ENCODE peak calls at places on chromosome 22, in seven cellular contexts. A is right lobe of liver, O is spleen, Q is IMR-90, U is Peyer's patch, R is esophagus squamous epithelium, I is tibial nerve. V is an unnamed sample.

GRCh38 chr22:50737728-50738648 is at the start of gene ACR:
- DNase-seq in A (no peak), O (peak; percentile 54), Q (no peak), U (peak; percentile 29), R (no peak), I (no peak), V (peak; percentile 45)

GRCh38 chr22:36773935-36774334 is 2.0 kb downstream of the IFT27 start:
- DNase-seq in A (no peak), O (no peak), Q (peak; percentile 49), U (no peak), R (no peak), I (no peak), V (no peak)

GRCh38 chr22:35328472-35328885 is 28.8 kb downstream of the TOM1 start:
- DNase-seq in A (peak; percentile 97), O (peak; percentile 88), Q (no peak), U (no peak), R (no peak), I (no peak), V (peak; percentile 87)

GRCh38 chr22:19503869-19504268 is 20.3 kb downstream of the CLDN5 start:
- DNase-seq in A (no peak), O (no peak), Q (no peak), U (no peak), R (no peak), I (no peak), V (no peak)

GRCh38 chr22:50613291-50613981 is 12.8 kb downstream of the MAPK8IP2 start:
- DNase-seq in A (peak; percentile 91), O (peak; percentile 69), Q (no peak), U (peak; percentile 90), R (no peak), I (no peak), V (peak; percentile 73)

GRCh38 chr22:49936018-49936972 is 17.9 kb downstream of the CRELD2 start:
- DNase-seq in A (peak; percentile 91), O (peak; percentile 99), Q (peak; percentile 86), U (peak; percentile 90), R (peak; percentile 65), I (peak; percentile 82), V (peak; percentile 91)

GRCh38 chr22:50670513-50670912 is 2.1 kb upstream of the SHANK3 start:
- DNase-seq in A (no peak), O (no peak), Q (no peak), U (no peak), R (no peak), I (no peak), V (no peak)

GRCh38 chr22:42697542-42698013 is 23.1 kb downstream of the A4GALT start:
- DNase-seq in A (no peak), O (no peak), Q (peak; percentile 73), U (no peak), R (no peak), I (no peak), V (peak; percentile 60)

GRCh38 chr22:36673821-36674220 is 29.7 kb downstream of the CACNG2 start:
- DNase-seq in A (no peak), O (no peak), Q (no peak), U (no peak), R (no peak), I (no peak), V (no peak)

GRCh38 chr22:33354928-33355327 is 296.7 kb upstream of the SYN3 start:
- DNase-seq in A (no peak), O (no peak), Q (peak; percentile 35), U (no peak), R (no peak), I (no peak), V (no peak)

GRCh38 chr22:29600846-29601245 is 2.6 kb upstream of the NF2 start:
- DNase-seq in A (no peak), O (no peak), Q (no peak), U (no peak), R (no peak), I (no peak), V (no peak)

GRCh38 chr22:29606320-29606719 is 2.9 kb downstream of the NF2 start:
- DNase-seq in A (no peak), O (no peak), Q (no peak), U (no peak), R (no peak), I (no peak), V (no peak)

GRCh38 chr22:29605236-29605850 is 1.9 kb downstream of the NF2 start:
- DNase-seq in A (no peak), O (peak; percentile 64), Q (no peak), U (no peak), R (no peak), I (no peak), V (no peak)

GRCh38 chr22:29607426-29607825 is 4.0 kb downstream of the NF2 start:
- DNase-seq in A (no peak), O (no peak), Q (no peak), U (no peak), R (no peak), I (no peak), V (no peak)

DNA sequence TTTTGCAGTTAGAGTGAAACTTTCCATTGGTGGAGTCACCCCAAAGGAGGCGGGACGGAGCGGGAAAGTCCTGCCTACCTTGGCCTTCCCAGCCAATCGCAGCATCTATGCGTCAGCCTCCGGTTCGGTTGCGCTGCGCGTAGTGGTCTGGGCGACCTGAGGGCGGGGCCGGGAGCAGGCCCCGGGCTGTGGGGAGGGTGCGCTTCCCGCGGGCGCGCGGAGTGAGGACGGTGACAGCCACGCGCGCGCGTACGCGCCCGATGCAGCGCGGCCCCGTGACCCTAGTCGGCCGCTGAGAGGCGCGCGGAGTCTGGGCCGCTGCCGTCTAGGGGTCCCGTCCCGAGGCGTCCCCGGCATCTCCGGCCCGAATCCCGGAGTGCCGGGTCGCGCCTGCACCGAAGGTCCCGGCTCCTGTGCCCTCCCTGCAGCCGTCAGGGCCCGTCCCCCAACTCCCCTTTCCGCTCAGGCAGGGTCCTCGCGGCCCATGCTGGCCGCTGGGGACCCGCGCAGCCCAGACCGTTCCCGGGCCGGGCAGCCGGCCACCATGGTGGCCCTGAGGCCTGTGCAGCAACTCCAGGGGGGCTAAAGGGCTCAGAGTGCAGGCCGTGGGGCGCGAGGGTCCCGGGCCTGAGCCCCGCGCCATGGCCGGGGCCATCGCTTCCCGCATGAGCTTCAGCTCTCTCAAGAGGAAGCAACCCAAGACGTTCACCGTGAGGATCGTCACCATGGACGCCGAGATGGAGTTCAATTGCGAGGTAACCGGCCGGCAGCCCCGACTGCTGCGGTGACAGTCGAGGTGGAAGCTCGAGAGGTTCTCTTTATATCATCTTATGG is at the start of gene NF2:
- DNase-seq in A (peak; percentile 99), O (peak; percentile 100), Q (peak; percentile 99), U (peak; percentile 99), R (peak; percentile 91), I (peak; percentile 96), V (peak; percentile 99)
- TF ChIP-seq POLR2A in A (peak; percentile 78), O (peak; percentile 9), Q (no peak), U (peak; percentile 39), R (peak; percentile 84), I (peak; percentile 57), V (peak; percentile 84)

DNA sequence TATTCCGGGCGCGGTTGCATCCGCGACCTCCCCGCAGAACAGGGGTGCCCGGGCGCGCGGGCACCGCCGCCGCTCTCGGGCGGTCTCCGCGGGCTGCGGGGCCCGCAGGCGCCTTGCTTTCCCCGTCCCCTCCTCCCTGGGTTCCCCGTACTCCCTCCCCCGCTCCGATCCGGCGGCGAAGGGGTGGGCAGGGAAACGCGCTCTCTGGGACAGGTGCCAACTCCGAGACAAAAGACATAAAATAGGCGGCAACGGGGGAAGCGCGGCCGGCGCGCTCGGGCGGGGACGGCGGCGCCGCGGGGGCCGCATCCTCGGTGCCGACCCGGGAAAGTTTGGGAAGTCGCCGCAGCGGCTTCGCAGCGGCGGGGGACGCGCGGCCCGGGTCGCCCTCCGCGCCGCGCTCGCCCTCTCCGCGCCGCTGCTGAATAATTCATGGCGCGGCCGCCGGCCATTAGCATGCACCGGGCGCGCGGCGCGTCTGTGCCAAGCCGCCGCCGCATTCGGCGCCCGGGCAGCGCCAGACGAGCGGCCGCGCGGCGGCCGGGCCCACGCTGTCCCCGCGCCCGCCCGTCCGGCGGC is 78.8 kb upstream of the PPARA start:
- DNase-seq in A (peak; percentile 93), O (peak; percentile 92), Q (peak; percentile 90), U (peak; percentile 90), R (no peak), I (peak; percentile 93), V (peak; percentile 97)
- TF ChIP-seq POLR2A in A (peak; percentile 15), O (no peak), Q (no peak), U (peak; percentile 33), R (peak; percentile 75), I (peak; percentile 66), V (peak; percentile 55)

GRCh38 chr22:21626735-21627469 is 2.9 kb downstream of the YDJC start:
- DNase-seq in A (no peak), O (no peak), Q (no peak), U (no peak), R (no peak), I (no peak), V (no peak)
- TF ChIP-seq POLR2A in A (no peak), O (no peak), Q (no peak), U (no peak), R (no peak), I (no peak), V (no peak)

DNA sequence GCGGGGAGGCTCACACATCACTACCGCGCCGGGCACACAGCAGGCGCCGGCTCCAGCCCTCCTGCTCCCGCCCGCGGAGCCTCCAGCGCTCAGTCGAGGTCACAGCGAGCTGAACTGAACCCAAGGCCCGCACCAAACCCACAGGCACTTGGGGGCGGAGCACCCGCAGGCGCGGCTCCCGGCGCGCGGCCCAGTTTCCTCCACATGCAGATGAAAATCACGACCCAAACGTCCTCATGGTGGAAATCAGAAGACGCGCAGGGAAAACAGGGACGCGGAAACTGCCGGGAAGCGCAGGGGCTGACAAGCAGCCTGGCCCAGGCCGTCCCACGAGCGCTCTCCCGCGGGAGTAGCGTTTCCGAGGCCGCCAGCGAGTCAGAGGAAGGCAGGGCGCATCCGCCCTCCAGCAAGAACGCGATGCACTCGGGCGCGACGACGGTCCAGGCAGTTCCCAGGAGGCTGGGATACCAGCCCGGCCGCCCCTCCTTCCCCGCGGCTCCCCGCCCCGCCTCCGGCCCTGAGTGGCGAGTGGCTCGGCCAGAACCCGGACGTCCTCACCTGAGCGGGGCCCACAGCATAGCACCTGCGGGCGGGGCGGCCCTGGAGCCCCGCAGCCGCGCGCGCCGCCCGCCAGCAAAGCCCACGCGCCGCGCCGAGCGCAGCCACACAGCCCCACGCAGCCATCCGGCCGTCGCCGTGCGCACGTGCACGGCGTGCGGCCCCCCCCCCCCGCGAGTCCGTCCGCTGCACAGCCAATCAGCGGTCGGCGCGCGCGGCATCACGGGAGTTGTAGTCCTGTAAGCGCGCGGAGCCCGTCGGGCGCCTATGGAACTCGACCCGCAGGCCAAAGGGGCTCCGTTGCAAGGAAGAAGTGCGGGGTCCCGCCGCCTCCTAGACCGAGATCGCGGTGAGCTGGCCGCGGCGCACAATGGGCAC is at the start of gene HDHD5:
- DNase-seq in A (peak; percentile 93), O (peak; percentile 96), Q (peak; percentile 82), U (peak; percentile 97), R (peak; percentile 44), I (peak; percentile 88), V (peak; percentile 87)
- TF ChIP-seq POLR2A in A (peak; percentile 59), O (no peak), Q (no peak), U (peak; percentile 53), R (peak; percentile 38), I (peak; percentile 15), V (peak; percentile 72)

DNA sequence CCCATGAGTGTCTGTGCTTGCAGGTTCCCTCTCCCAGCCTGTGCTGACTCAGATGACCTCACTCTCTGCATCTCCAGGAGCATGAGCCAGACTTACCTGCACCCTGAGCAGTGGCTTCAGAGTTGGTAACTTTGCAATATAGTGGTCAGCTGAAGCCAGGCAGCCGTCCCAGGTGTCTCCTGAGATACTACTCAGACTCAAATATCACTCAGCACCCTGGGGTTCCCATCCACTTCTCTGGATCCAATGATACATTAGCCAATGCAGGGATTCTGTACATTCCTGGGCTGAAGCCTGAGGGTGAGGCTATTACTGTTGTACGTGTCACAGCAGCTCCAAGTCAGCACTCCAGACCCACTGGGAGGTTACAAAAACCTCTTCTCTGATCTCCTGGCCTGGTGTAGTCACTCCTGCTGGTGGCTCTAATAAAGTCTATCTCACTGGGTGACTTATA is 87.8 kb upstream of the TOP3B start:
- DNase-seq in A (no peak), O (peak; percentile 48), Q (no peak), U (no peak), R (no peak), I (no peak), V (no peak)
- TF ChIP-seq POLR2A in A (no peak), O (no peak), Q (no peak), U (no peak), R (no peak), I (no peak), V (no peak)

V was measured in adrenal gland.